ENCODE peak calls at places on chromosomes 12 and 14, in six cellular contexts. B, I, Y, R, V and H are unnamed samples.

GRCh38 chr12:14936224-14936861 is 2.0 kb downstream of the ERP27 start:
- DNase-seq in B (no peak), I (no peak), Y (peak), R (no peak), V (no peak), H (no peak)

GRCh38 chr14:21997300-21997699 is 323.7 kb upstream of the OR4E1 start:
- DNase-seq in B (peak), I (peak), Y (no peak), R (no peak), V (no peak), H (no peak)

GRCh38 chr12:57514720-57515467 is 5.4 kb downstream of the DDIT3 start:
- DNase-seq in B (no peak), I (no peak), Y (no peak), R (no peak), V (no peak), H (no peak)

GRCh38 chr12:112170971-112171596 is 45.7 kb downstream of the TRAFD1 start:
- DNase-seq in B (no peak), I (no peak), Y (no peak), R (no peak), V (no peak), H (no peak)

GRCh38 chr14:21923820-21924219 is 250.2 kb upstream of the OR4E1 start:
- DNase-seq in B (no peak), I (no peak), Y (no peak), R (no peak), V (no peak), H (no peak)

GRCh38 chr14:69692542-69693053 is 74.3 kb upstream of the SRSF5 start:
- DNase-seq in B (no peak), I (no peak), Y (no peak), R (no peak), V (no peak), H (no peak)

GRCh38 chr14:103705158-103705523 is 10.1 kb downstream of the XRCC3 start:
- DNase-seq in B (no peak), I (no peak), Y (peak), R (peak), V (peak), H (peak)

GRCh38 chr12:116610971-116611541 is 51.9 kb downstream of the MAP1LC3B2 start:
- DNase-seq in B (no peak), I (no peak), Y (no peak), R (peak), V (no peak), H (no peak)

GRCh38 chr12:40793471-40793870 is 101.2 kb downstream of the CNTN1 start:
- DNase-seq in B (no peak), I (no peak), Y (no peak), R (no peak), V (no peak), H (no peak)

GRCh38 chr12:106594447-106594846 is 11.6 kb downstream of the RFX4 start:
- DNase-seq in B (no peak), I (no peak), Y (no peak), R (no peak), V (no peak), H (peak)

GRCh38 chr12:44497044-44497443 is 379.1 kb downstream of the NELL2 start:
- DNase-seq in B (no peak), I (no peak), Y (no peak), R (no peak), V (no peak), H (no peak)

GRCh38 chr14:69039287-69039628 is 60.2 kb upstream of the ACTN1 start:
- DNase-seq in B (peak), I (peak), Y (no peak), R (no peak), V (no peak), H (no peak)

GRCh38 chr12:40946612-40947194 is 241.4 kb upstream of the PDZRN4 start:
- DNase-seq in B (peak), I (peak), Y (no peak), R (no peak), V (no peak), H (no peak)

GRCh38 chr14:75725481-75725880 is 64.4 kb downstream of the TTLL5 start:
- DNase-seq in B (peak), I (no peak), Y (no peak), R (peak), V (no peak), H (peak)

GRCh38 chr12:104044158-104044557 is 5.8 kb downstream of the GLT8D2 start:
- DNase-seq in B (no peak), I (no peak), Y (no peak), R (no peak), V (no peak), H (no peak)

GRCh38 chr12:86572455-86572854 is 316.3 kb upstream of the MGAT4C start:
- DNase-seq in B (no peak), I (no peak), Y (no peak), R (no peak), V (no peak), H (no peak)

GRCh38 chr12:118271199-118271598 is 101.5 kb downstream of the TAOK3 start:
- DNase-seq in B (no peak), I (no peak), Y (no peak), R (no peak), V (no peak), H (no peak)

GRCh38 chr12:116313194-116313910 is 35.9 kb upstream of the MED13L start:
- DNase-seq in B (no peak), I (no peak), Y (no peak), R (no peak), V (no peak), H (no peak)

GRCh38 chr14:95784137-95784536 is 70.2 kb upstream of the TCL1A start:
- DNase-seq in B (peak), I (peak), Y (peak), R (no peak), V (no peak), H (no peak)

GRCh38 chr12:31388713-31389112 is 62.8 kb upstream of the SINHCAF start:
- DNase-seq in B (no peak), I (no peak), Y (no peak), R (no peak), V (no peak), H (no peak)

GRCh38 chr12:113222730-113223531 is 1.7 kb downstream of the TPCN1 start:
- DNase-seq in B (peak), I (peak), Y (peak), R (peak), V (peak), H (peak)

GRCh38 chr12:76030378-76031080 is 1.0 kb downstream of the PHLDA1 start:
- DNase-seq in B (peak), I (no peak), Y (peak), R (peak), V (peak), H (peak)

GRCh38 chr12:8687846-8688601 is 9.8 kb upstream of the RIMKLB start:
- DNase-seq in B (peak), I (no peak), Y (peak), R (no peak), V (peak), H (peak)

GRCh38 chr14:45065540-45065939 is 18.4 kb upstream of the PRPF39 start:
- DNase-seq in B (peak), I (no peak), Y (no peak), R (no peak), V (no peak), H (no peak)

GRCh38 chr14:89543420-89543790 is 126.4 kb upstream of the FOXN3 start:
- DNase-seq in B (no peak), I (no peak), Y (peak), R (no peak), V (peak), H (no peak)

GRCh38 chr14:33568935-33569579 is 381.8 kb downstream of the EGLN3 start:
- DNase-seq in B (no peak), I (no peak), Y (no peak), R (no peak), V (no peak), H (no peak)

GRCh38 chr14:23321572-23322547 is 603 bp downstream of the PABPN1 start:
- DNase-seq in B (peak), I (peak), Y (peak), R (no peak), V (peak), H (peak)

GRCh38 chr12:31651893-31652521 is 7.5 kb upstream of the ETFBKMT start:
- DNase-seq in B (no peak), I (no peak), Y (no peak), R (no peak), V (no peak), H (peak)

GRCh38 chr12:119730381-119730780 is 62.4 kb downstream of the PRKAB1 start:
- DNase-seq in B (no peak), I (no peak), Y (no peak), R (no peak), V (no peak), H (no peak)

GRCh38 chr12:131102991-131103609 is 149.4 kb downstream of the ADGRD1 start:
- DNase-seq in B (no peak), I (no peak), Y (no peak), R (peak), V (peak), H (no peak)

GRCh38 chr12:81337891-81338290 is 260.0 kb downstream of the ACSS3 start:
- DNase-seq in B (no peak), I (no peak), Y (no peak), R (no peak), V (no peak), H (no peak)

GRCh38 chr12:26274441-26275312 is 79.3 kb downstream of the SSPN start:
- DNase-seq in B (peak), I (peak), Y (peak), R (peak), V (peak), H (peak)
- TF ChIP-seq POLR2A in B (no peak), I (no peak), Y (peak), R (no peak), V (peak), H (no peak)

DNA sequence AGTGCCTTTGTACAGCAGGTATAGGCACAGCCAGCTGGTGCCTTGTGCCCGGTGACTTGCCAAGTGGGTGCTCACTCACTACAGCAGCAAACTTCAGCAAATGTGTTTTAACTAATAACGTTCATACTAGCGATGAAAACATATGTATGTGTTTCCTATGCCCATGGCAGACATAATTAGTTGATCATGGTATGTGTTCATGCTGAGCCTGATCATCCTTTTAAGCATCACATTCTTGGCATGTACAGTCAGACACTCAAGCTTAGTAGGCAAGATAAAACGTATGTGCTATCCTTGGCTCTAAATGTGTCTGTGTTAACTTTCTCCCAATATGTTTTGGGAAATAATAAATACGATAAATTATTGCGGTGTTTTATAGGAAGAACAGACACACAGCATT is 55.6 kb downstream of the RASSF8 start:
- DNase-seq in B (peak), I (no peak), Y (no peak), R (no peak), V (no peak), H (no peak)
- H3K4me3 ChIP-seq in B (no peak), I (no peak), Y (no peak), R (no peak), V (no peak), H (no peak)

GRCh38 chr12:54858562-54858961 is 4.2 kb downstream of the MUCL1 start:
- DNase-seq in B (no peak), I (no peak), Y (no peak), R (no peak), V (no peak), H (no peak)

GRCh38 chr12:54859502-54859901 is 5.2 kb downstream of the MUCL1 start:
- DNase-seq in B (no peak), I (no peak), Y (no peak), R (no peak), V (no peak), H (no peak)

DNA sequence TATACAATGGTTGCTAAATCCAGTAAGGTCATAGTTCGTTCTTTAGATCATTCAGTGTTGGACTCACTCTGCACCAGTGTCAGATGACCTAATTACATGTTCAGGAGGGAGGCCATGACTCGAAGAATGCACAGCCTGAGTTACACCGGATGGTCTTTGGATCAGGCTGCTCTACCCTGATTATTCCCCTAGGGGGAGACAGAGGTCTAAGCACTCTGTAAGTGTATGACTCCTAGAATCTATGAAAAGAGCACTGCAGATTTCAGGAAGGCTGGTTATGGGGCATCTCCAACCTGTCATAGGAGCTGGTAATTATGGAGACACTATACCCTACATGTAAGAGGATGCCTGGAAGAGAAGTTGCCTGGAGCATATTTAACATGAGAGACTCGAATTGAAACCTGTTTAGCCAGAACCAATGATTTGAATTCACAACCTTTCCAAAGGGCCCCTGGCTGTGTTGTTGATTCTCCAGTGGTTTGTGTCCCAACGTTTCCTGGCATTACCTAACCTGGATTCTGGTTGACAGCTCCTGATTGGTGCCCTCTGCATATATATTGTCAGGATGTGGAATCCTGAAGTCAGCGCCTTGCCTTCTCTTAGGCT is at the start of gene MUCL1:
- DNase-seq in B (peak), I (peak), Y (peak), R (peak), V (no peak), H (peak)
- TF ChIP-seq CTCF in B (peak), I (peak), Y (peak), R (peak), V (no peak), H (peak)

DNA sequence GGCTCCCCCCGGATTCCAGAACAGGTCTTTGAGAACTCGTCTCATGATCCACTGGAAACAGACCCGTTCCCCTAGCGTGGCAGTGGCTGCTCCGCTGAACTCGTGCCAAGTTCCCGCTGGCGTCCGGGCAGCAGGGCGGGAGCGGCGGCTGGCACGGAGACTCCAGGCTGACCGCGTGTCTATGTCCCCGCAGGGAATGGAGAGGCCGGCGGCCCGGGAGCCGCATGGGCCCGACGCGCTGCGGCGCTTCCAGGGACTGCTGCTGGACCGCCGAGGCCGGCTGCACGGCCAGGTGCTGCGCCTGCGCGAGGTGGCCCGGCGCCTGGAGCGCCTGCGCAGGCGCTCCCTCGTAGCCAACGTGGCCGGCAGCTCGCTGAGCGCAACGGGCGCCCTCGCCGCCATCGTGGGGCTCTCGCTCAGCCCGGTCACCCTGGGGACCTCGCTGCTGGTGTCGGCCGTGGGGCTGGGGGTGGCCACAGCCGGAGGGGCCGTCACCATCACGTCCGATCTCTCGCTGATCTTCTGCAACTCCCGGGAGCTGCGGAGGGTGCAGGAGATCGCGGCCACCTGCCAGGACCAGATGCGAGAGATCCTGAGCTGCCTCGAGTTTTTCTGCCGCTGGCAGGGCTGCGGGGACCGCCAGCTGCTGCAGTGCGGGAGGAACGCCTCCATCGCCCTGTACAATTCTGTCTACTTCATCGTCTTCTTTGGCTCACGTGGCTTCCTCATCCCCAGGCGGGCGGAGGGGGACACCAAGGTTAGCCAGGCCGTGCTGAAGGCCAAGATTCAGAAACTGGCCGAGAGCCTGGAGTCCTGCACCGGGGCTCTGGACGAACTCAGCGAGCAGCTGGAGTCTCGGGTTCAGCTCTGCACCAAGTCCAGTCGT is 1.5 kb downstream of the APOLD1 start:
- DNase-seq in B (peak), I (peak), Y (peak), R (peak), V (peak), H (peak)
- TF ChIP-seq POLR2A in B (no peak), I (peak), Y (peak), R (peak), V (peak), H (no peak)

DNA sequence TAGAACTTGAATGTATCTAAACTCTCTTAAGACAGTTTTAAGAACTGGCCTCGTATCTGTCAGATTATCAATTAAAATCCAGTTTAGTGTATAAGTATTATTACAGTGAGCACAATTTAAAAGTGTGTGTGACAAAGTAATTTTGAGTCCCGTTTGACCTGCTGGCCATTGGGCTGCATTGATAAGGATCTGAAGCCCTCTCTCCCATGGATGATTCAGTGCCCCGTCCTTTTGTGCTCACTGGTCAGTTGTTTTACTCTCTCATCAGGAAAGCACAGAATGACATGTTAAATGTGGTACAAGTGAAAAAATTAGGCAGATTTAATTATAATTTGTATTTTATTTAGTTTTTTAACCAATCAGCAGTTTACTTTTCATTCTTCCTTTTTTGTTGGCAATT is 123.1 kb downstream of the GPR135 start:
- DNase-seq in B (no peak), I (no peak), Y (no peak), R (no peak), V (no peak), H (no peak)
- H3K4me3 ChIP-seq in B (no peak), I (no peak), Y (no peak), R (no peak), V (no peak), H (no peak)

GRCh38 chr12:108812324-108812723 is 45.1 kb downstream of the SSH1 start:
- DNase-seq in B (no peak), I (no peak), Y (no peak), R (no peak), V (no peak), H (no peak)
- TF ChIP-seq CTCF in B (no peak), I (no peak), Y (no peak), R (no peak), V (no peak), H (no peak)

GRCh38 chr14:60250318-60251035 is 1.5 kb downstream of the PPM1A start:
- DNase-seq in B (peak), I (peak), Y (peak), R (no peak), V (no peak), H (peak)

GRCh38 chr14:60248697-60249314 is at the start of gene PPM1A:
- DNase-seq in B (peak), I (peak), Y (peak), R (peak), V (peak), H (peak)

GRCh38 chr14:60247994-60248696 is 876 bp upstream of the PPM1A start:
- DNase-seq in B (peak), I (peak), Y (peak), R (peak), V (peak), H (peak)

GRCh38 chr14:60251877-60252276 is 2.9 kb downstream of the PPM1A start:
- DNase-seq in B (no peak), I (no peak), Y (no peak), R (no peak), V (no peak), H (no peak)

DNA sequence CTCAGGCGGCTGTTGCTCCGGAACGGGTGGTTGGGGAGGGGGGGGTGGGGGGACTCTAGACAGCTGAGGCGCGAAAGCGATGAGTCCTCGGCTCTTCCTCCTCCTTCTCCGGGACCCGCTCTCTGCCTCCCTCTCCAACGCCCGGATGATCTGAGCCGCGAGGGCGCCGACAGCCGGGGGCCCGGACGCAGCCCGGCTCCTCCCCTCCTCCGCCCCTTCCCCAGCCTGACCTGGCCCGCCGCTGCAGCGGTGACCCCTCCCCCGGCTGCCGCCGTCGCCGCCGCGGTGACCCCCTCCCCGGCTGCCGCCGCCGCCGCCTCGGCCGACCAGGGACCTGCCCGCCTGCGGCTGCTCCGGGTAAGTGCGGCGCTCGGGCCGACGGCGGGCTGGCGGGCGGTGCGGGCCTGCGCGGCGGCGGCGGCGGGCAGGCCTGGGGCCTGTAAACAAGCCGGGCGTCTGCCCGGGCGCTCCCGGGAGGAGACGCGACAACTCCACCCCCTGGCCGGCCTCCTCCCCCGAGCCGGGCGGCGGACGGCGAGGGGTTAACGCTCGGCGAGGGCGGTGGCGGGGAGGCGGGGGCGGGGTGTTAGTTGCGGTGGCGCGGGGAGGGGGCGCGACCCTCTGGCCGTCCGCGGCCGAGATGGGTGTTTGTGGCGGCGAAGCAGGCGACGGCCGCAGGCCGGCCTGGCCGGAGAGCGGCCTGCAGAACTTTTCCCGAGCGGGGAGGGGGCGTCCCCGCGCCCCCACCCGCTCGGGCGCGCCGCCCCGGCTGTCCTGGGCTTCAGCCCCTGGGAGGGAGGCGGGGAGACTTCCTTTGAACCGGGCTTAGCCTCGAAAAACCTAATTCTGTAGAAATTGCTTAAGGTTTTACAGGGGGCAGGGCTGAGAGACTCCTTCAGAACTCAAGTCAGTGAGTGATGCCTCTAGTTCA is 565 bp downstream of the PPM1A start:
- DNase-seq in B (peak), I (peak), Y (peak), R (peak), V (peak), H (peak)
- TF ChIP-seq POLR2A in B (no peak), I (no peak), Y (no peak), R (no peak), V (no peak), H (no peak)